ENCODE peak calls at places on chromosomes 6 and 20, in nine cellular contexts. One of them, this sample, is unnamed.

GRCh38 chr6:28240517-28240916 is 11.6 kb downstream of the ZKSCAN4 start:
- DNase-seq in BJ: no peak
- DNase-seq in SW 1271: no peak
- DNase-seq in fibroblast of mammary gland: no peak
- DNase-seq in activated CD4-positive, alpha-beta T cell treated with anti-CD3 and anti-CD28 coated beads for 1 hour: no peak
- DNase-seq in HL-60: no peak
- DNase-seq in activated gamma-delta T cell treated with Interleukin-2 at 50 U/mL for 16 hours: no peak
- DNase-seq in HEK293T: no peak
- DNase-seq in central memory CD4-positive, alpha-beta T cell: no peak
- DNase-seq in this sample: no peak

GRCh38 chr6:5994999-5995698 is 11.6 kb downstream of the NRN1 start:
- DNase-seq in BJ: no peak
- DNase-seq in SW 1271: no peak
- DNase-seq in fibroblast of mammary gland: no peak
- DNase-seq in activated CD4-positive, alpha-beta T cell treated with anti-CD3 and anti-CD28 coated beads for 1 hour: no peak
- DNase-seq in HL-60: no peak
- DNase-seq in activated gamma-delta T cell treated with Interleukin-2 at 50 U/mL for 16 hours: no peak
- DNase-seq in HEK293T: no peak
- DNase-seq in central memory CD4-positive, alpha-beta T cell: no peak
- DNase-seq in this sample: no peak

GRCh38 chr6:159682265-159682664 is 10.8 kb downstream of the SOD2 start:
- DNase-seq in BJ: no peak
- DNase-seq in SW 1271: no peak
- DNase-seq in fibroblast of mammary gland: no peak
- DNase-seq in activated CD4-positive, alpha-beta T cell treated with anti-CD3 and anti-CD28 coated beads for 1 hour: no peak
- DNase-seq in HL-60: no peak
- DNase-seq in activated gamma-delta T cell treated with Interleukin-2 at 50 U/mL for 16 hours: no peak
- DNase-seq in HEK293T: no peak
- DNase-seq in central memory CD4-positive, alpha-beta T cell: no peak
- DNase-seq in this sample: peak; percentile 54

GRCh38 chr6:15517600-15517999 is 145.2 kb downstream of the DTNBP1 start:
- DNase-seq in BJ: no peak
- DNase-seq in SW 1271: no peak
- DNase-seq in fibroblast of mammary gland: no peak
- DNase-seq in activated CD4-positive, alpha-beta T cell treated with anti-CD3 and anti-CD28 coated beads for 1 hour: no peak
- DNase-seq in HL-60: no peak
- DNase-seq in activated gamma-delta T cell treated with Interleukin-2 at 50 U/mL for 16 hours: no peak
- DNase-seq in HEK293T: no peak
- DNase-seq in central memory CD4-positive, alpha-beta T cell: no peak
- DNase-seq in this sample: no peak

GRCh38 chr6:168095171-168095691 is 16.2 kb upstream of the FRMD1 start:
- DNase-seq in BJ: no peak
- DNase-seq in SW 1271: no peak
- DNase-seq in fibroblast of mammary gland: no peak
- DNase-seq in activated CD4-positive, alpha-beta T cell treated with anti-CD3 and anti-CD28 coated beads for 1 hour: no peak
- DNase-seq in HL-60: no peak
- DNase-seq in activated gamma-delta T cell treated with Interleukin-2 at 50 U/mL for 16 hours: no peak
- DNase-seq in HEK293T: no peak
- DNase-seq in central memory CD4-positive, alpha-beta T cell: no peak
- DNase-seq in this sample: no peak

GRCh38 chr6:4491501-4492260 is 284.5 kb upstream of the CDYL start:
- DNase-seq in BJ: no peak
- DNase-seq in SW 1271: no peak
- DNase-seq in fibroblast of mammary gland: peak; percentile 9
- DNase-seq in activated CD4-positive, alpha-beta T cell treated with anti-CD3 and anti-CD28 coated beads for 1 hour: no peak
- DNase-seq in HL-60: no peak
- DNase-seq in activated gamma-delta T cell treated with Interleukin-2 at 50 U/mL for 16 hours: no peak
- DNase-seq in HEK293T: no peak
- DNase-seq in central memory CD4-positive, alpha-beta T cell: no peak
- DNase-seq in this sample: no peak

GRCh38 chr6:33731751-33732282 is 14.9 kb downstream of the IP6K3 start:
- DNase-seq in BJ: no peak
- DNase-seq in SW 1271: no peak
- DNase-seq in fibroblast of mammary gland: no peak
- DNase-seq in activated CD4-positive, alpha-beta T cell treated with anti-CD3 and anti-CD28 coated beads for 1 hour: no peak
- DNase-seq in HL-60: no peak
- DNase-seq in activated gamma-delta T cell treated with Interleukin-2 at 50 U/mL for 16 hours: no peak
- DNase-seq in HEK293T: no peak
- DNase-seq in central memory CD4-positive, alpha-beta T cell: no peak
- DNase-seq in this sample: no peak

GRCh38 chr6:14671261-14671681 is 553.7 kb downstream of the CD83 start:
- DNase-seq in BJ: no peak
- DNase-seq in SW 1271: no peak
- DNase-seq in fibroblast of mammary gland: peak; percentile 93
- DNase-seq in activated CD4-positive, alpha-beta T cell treated with anti-CD3 and anti-CD28 coated beads for 1 hour: no peak
- DNase-seq in HL-60: no peak
- DNase-seq in activated gamma-delta T cell treated with Interleukin-2 at 50 U/mL for 16 hours: no peak
- DNase-seq in HEK293T: no peak
- DNase-seq in central memory CD4-positive, alpha-beta T cell: no peak
- DNase-seq in this sample: no peak

GRCh38 chr6:154539593-154540269 is 29.2 kb upstream of the CNKSR3 start:
- DNase-seq in BJ: no peak
- DNase-seq in SW 1271: no peak
- DNase-seq in fibroblast of mammary gland: no peak
- DNase-seq in activated CD4-positive, alpha-beta T cell treated with anti-CD3 and anti-CD28 coated beads for 1 hour: no peak
- DNase-seq in HL-60: no peak
- DNase-seq in activated gamma-delta T cell treated with Interleukin-2 at 50 U/mL for 16 hours: no peak
- DNase-seq in HEK293T: no peak
- DNase-seq in central memory CD4-positive, alpha-beta T cell: no peak
- DNase-seq in this sample: no peak

GRCh38 chr20:23435675-23436539 is 3.6 kb upstream of the CSTL1 start:
- DNase-seq in BJ: no peak
- DNase-seq in SW 1271: no peak
- DNase-seq in fibroblast of mammary gland: no peak
- DNase-seq in activated CD4-positive, alpha-beta T cell treated with anti-CD3 and anti-CD28 coated beads for 1 hour: no peak
- DNase-seq in HL-60: no peak
- DNase-seq in activated gamma-delta T cell treated with Interleukin-2 at 50 U/mL for 16 hours: no peak
- DNase-seq in HEK293T: no peak
- DNase-seq in central memory CD4-positive, alpha-beta T cell: no peak
- DNase-seq in this sample: no peak

GRCh38 chr6:42335896-42336295 is 115.8 kb downstream of the TRERF1 start:
- DNase-seq in BJ: no peak
- DNase-seq in SW 1271: no peak
- DNase-seq in fibroblast of mammary gland: no peak
- DNase-seq in activated CD4-positive, alpha-beta T cell treated with anti-CD3 and anti-CD28 coated beads for 1 hour: no peak
- DNase-seq in HL-60: no peak
- DNase-seq in activated gamma-delta T cell treated with Interleukin-2 at 50 U/mL for 16 hours: no peak
- DNase-seq in HEK293T: no peak
- DNase-seq in central memory CD4-positive, alpha-beta T cell: no peak
- DNase-seq in this sample: no peak

GRCh38 chr6:106728296-106728870 is 99.0 kb downstream of the QRSL1 start:
- DNase-seq in BJ: no peak
- DNase-seq in SW 1271: no peak
- DNase-seq in fibroblast of mammary gland: no peak
- DNase-seq in activated CD4-positive, alpha-beta T cell treated with anti-CD3 and anti-CD28 coated beads for 1 hour: no peak
- DNase-seq in HL-60: no peak
- DNase-seq in activated gamma-delta T cell treated with Interleukin-2 at 50 U/mL for 16 hours: no peak
- DNase-seq in HEK293T: no peak
- DNase-seq in central memory CD4-positive, alpha-beta T cell: no peak
- DNase-seq in this sample: no peak

GRCh38 chr20:57581202-57582028 is 20.5 kb downstream of the PCK1 start:
- DNase-seq in BJ: no peak
- DNase-seq in SW 1271: no peak
- DNase-seq in fibroblast of mammary gland: no peak
- DNase-seq in activated CD4-positive, alpha-beta T cell treated with anti-CD3 and anti-CD28 coated beads for 1 hour: no peak
- DNase-seq in HL-60: peak; percentile 69
- DNase-seq in activated gamma-delta T cell treated with Interleukin-2 at 50 U/mL for 16 hours: no peak
- DNase-seq in HEK293T: no peak
- DNase-seq in central memory CD4-positive, alpha-beta T cell: no peak
- DNase-seq in this sample: no peak

GRCh38 chr20:41135187-41135887 is 2.0 kb upstream of the PLCG1 start:
- DNase-seq in BJ: no peak
- DNase-seq in SW 1271: peak; percentile 14
- DNase-seq in fibroblast of mammary gland: peak; percentile 30
- DNase-seq in activated CD4-positive, alpha-beta T cell treated with anti-CD3 and anti-CD28 coated beads for 1 hour: peak; percentile 52
- DNase-seq in HL-60: peak; percentile 35
- DNase-seq in activated gamma-delta T cell treated with Interleukin-2 at 50 U/mL for 16 hours: peak; percentile 69
- DNase-seq in HEK293T: peak; percentile 64
- DNase-seq in central memory CD4-positive, alpha-beta T cell: peak; percentile 53
- DNase-seq in this sample: peak; percentile 28

GRCh38 chr6:39830444-39830843 is 38.3 kb downstream of the DAAM2 start:
- DNase-seq in BJ: no peak
- DNase-seq in SW 1271: no peak
- DNase-seq in fibroblast of mammary gland: no peak
- DNase-seq in activated CD4-positive, alpha-beta T cell treated with anti-CD3 and anti-CD28 coated beads for 1 hour: no peak
- DNase-seq in HL-60: no peak
- DNase-seq in activated gamma-delta T cell treated with Interleukin-2 at 50 U/mL for 16 hours: no peak
- DNase-seq in HEK293T: no peak
- DNase-seq in central memory CD4-positive, alpha-beta T cell: no peak
- DNase-seq in this sample: no peak

GRCh38 chr6:127102299-127102698 is 16.2 kb upstream of the RSPO3 start:
- DNase-seq in BJ: peak; percentile 67
- DNase-seq in SW 1271: peak; percentile 72
- DNase-seq in fibroblast of mammary gland: peak; percentile 98
- DNase-seq in activated CD4-positive, alpha-beta T cell treated with anti-CD3 and anti-CD28 coated beads for 1 hour: no peak
- DNase-seq in HL-60: peak; percentile 55
- DNase-seq in activated gamma-delta T cell treated with Interleukin-2 at 50 U/mL for 16 hours: no peak
- DNase-seq in HEK293T: no peak
- DNase-seq in central memory CD4-positive, alpha-beta T cell: no peak
- DNase-seq in this sample: no peak

GRCh38 chr20:49882171-49882970 is 33.0 kb downstream of the SPATA2 start:
- DNase-seq in BJ: no peak
- DNase-seq in SW 1271: no peak
- DNase-seq in fibroblast of mammary gland: no peak
- DNase-seq in activated CD4-positive, alpha-beta T cell treated with anti-CD3 and anti-CD28 coated beads for 1 hour: no peak
- DNase-seq in HL-60: no peak
- DNase-seq in activated gamma-delta T cell treated with Interleukin-2 at 50 U/mL for 16 hours: no peak
- DNase-seq in HEK293T: no peak
- DNase-seq in central memory CD4-positive, alpha-beta T cell: no peak
- DNase-seq in this sample: no peak